ENCODE peak calls at places on chromosomes 3 and 15, in eight cellular contexts. One of them, this sample, is unnamed.

GRCh38 chr3:65128346-65128745 is 440.5 kb upstream of the ADAMTS9 start:
- DNase-seq in hepatocyte: peak; percentile 11
- DNase-seq in left lung: no peak
- DNase-seq in cardiac muscle cell: no peak
- DNase-seq in psoas muscle: no peak
- DNase-seq in heart left ventricle: no peak
- DNase-seq in heart right ventricle: no peak
- DNase-seq in sigmoid colon: no peak
- DNase-seq in this sample: no peak

GRCh38 chr3:98657429-98657828 is 64.0 kb upstream of the CPOX start:
- DNase-seq in hepatocyte: peak; percentile 65
- DNase-seq in left lung: peak; percentile 61
- DNase-seq in cardiac muscle cell: no peak
- DNase-seq in psoas muscle: no peak
- DNase-seq in heart left ventricle: no peak
- DNase-seq in heart right ventricle: peak; percentile 11
- DNase-seq in sigmoid colon: no peak
- DNase-seq in this sample: peak; percentile 9

GRCh38 chr15:101258238-101259144 is 6.6 kb upstream of the CHSY1 start:
- DNase-seq in hepatocyte: peak; percentile 80
- DNase-seq in left lung: peak; percentile 62
- DNase-seq in cardiac muscle cell: peak; percentile 88
- DNase-seq in psoas muscle: no peak
- DNase-seq in heart left ventricle: peak; percentile 69
- DNase-seq in heart right ventricle: peak; percentile 75
- DNase-seq in sigmoid colon: peak; percentile 78
- DNase-seq in this sample: peak; percentile 80

GRCh38 chr15:41494190-41494921 is 682 bp downstream of the ITPKA start:
- DNase-seq in hepatocyte: peak; percentile 69
- DNase-seq in left lung: no peak
- DNase-seq in cardiac muscle cell: no peak
- DNase-seq in psoas muscle: no peak
- DNase-seq in heart left ventricle: no peak
- DNase-seq in heart right ventricle: no peak
- DNase-seq in sigmoid colon: no peak
- DNase-seq in this sample: no peak

GRCh38 chr3:131142580-131142979 is 115.9 kb downstream of the NEK11 start:
- DNase-seq in hepatocyte: no peak
- DNase-seq in left lung: no peak
- DNase-seq in cardiac muscle cell: peak; percentile 25
- DNase-seq in psoas muscle: no peak
- DNase-seq in heart left ventricle: no peak
- DNase-seq in heart right ventricle: no peak
- DNase-seq in sigmoid colon: no peak
- DNase-seq in this sample: peak; percentile 6

GRCh38 chr3:82474711-82475110 is 713.3 kb upstream of the GBE1 start:
- DNase-seq in hepatocyte: no peak
- DNase-seq in left lung: no peak
- DNase-seq in cardiac muscle cell: no peak
- DNase-seq in psoas muscle: no peak
- DNase-seq in heart left ventricle: no peak
- DNase-seq in heart right ventricle: no peak
- DNase-seq in sigmoid colon: no peak
- DNase-seq in this sample: peak; percentile 3

GRCh38 chr3:118972974-118973373 is 61.7 kb downstream of the IGSF11 start:
- DNase-seq in hepatocyte: no peak
- DNase-seq in left lung: no peak
- DNase-seq in cardiac muscle cell: no peak
- DNase-seq in psoas muscle: no peak
- DNase-seq in heart left ventricle: peak; percentile 31
- DNase-seq in heart right ventricle: peak; percentile 45
- DNase-seq in sigmoid colon: peak; percentile 87
- DNase-seq in this sample: no peak

GRCh38 chr3:141052570-141053069 is 1.5 kb downstream of the SPSB4 start:
- DNase-seq in hepatocyte: no peak
- DNase-seq in left lung: no peak
- DNase-seq in cardiac muscle cell: no peak
- DNase-seq in psoas muscle: peak; percentile 75
- DNase-seq in heart left ventricle: peak; percentile 54
- DNase-seq in heart right ventricle: no peak
- DNase-seq in sigmoid colon: no peak
- DNase-seq in this sample: no peak

GRCh38 chr15:65957451-65957850 is 88.2 kb downstream of the RAB11A start:
- DNase-seq in hepatocyte: no peak
- DNase-seq in left lung: no peak
- DNase-seq in cardiac muscle cell: no peak
- DNase-seq in psoas muscle: no peak
- DNase-seq in heart left ventricle: no peak
- DNase-seq in heart right ventricle: no peak
- DNase-seq in sigmoid colon: no peak
- DNase-seq in this sample: no peak

GRCh38 chr3:173993299-173993698 is 595.8 kb downstream of the NLGN1 start:
- DNase-seq in hepatocyte: peak; percentile 10
- DNase-seq in left lung: no peak
- DNase-seq in cardiac muscle cell: peak; percentile 28
- DNase-seq in psoas muscle: no peak
- DNase-seq in heart left ventricle: no peak
- DNase-seq in heart right ventricle: no peak
- DNase-seq in sigmoid colon: no peak
- DNase-seq in this sample: peak; percentile 80

GRCh38 chr3:59131016-59131771 is 81.4 kb upstream of the CFAP20DC start:
- DNase-seq in hepatocyte: no peak
- DNase-seq in left lung: no peak
- DNase-seq in cardiac muscle cell: no peak
- DNase-seq in psoas muscle: no peak
- DNase-seq in heart left ventricle: no peak
- DNase-seq in heart right ventricle: no peak
- DNase-seq in sigmoid colon: no peak
- DNase-seq in this sample: peak; percentile 26

GRCh38 chr3:67437090-67437489 is 217.3 kb downstream of the SUCLG2 start:
- DNase-seq in hepatocyte: peak; percentile 8
- DNase-seq in left lung: no peak
- DNase-seq in cardiac muscle cell: peak; percentile 18
- DNase-seq in psoas muscle: no peak
- DNase-seq in heart left ventricle: no peak
- DNase-seq in heart right ventricle: no peak
- DNase-seq in sigmoid colon: no peak
- DNase-seq in this sample: no peak

GRCh38 chr3:13346481-13347389 is 73.4 kb downstream of the NUP210 start:
- DNase-seq in hepatocyte: no peak
- DNase-seq in left lung: peak; percentile 38
- DNase-seq in cardiac muscle cell: no peak
- DNase-seq in psoas muscle: peak; percentile 77
- DNase-seq in heart left ventricle: peak; percentile 30
- DNase-seq in heart right ventricle: peak; percentile 27
- DNase-seq in sigmoid colon: no peak
- DNase-seq in this sample: no peak

GRCh38 chr15:41806291-41807181 is 21.4 kb upstream of the JMJD7 start:
- DNase-seq in hepatocyte: no peak
- DNase-seq in left lung: peak; percentile 57
- DNase-seq in cardiac muscle cell: no peak
- DNase-seq in psoas muscle: no peak
- DNase-seq in heart left ventricle: no peak
- DNase-seq in heart right ventricle: peak; percentile 28
- DNase-seq in sigmoid colon: peak; percentile 58
- DNase-seq in this sample: no peak

GRCh38 chr3:159839561-159840379 is 148.9 kb upstream of the IL12A start:
- DNase-seq in hepatocyte: peak; percentile 32
- DNase-seq in left lung: no peak
- DNase-seq in cardiac muscle cell: no peak
- DNase-seq in psoas muscle: peak; percentile 56
- DNase-seq in heart left ventricle: peak; percentile 41
- DNase-seq in heart right ventricle: no peak
- DNase-seq in sigmoid colon: peak; percentile 76
- DNase-seq in this sample: no peak

GRCh38 chr3:61464785-61465184 is 96.6 kb upstream of the PTPRG start:
- DNase-seq in hepatocyte: no peak
- DNase-seq in left lung: no peak
- DNase-seq in cardiac muscle cell: no peak
- DNase-seq in psoas muscle: no peak
- DNase-seq in heart left ventricle: no peak
- DNase-seq in heart right ventricle: no peak
- DNase-seq in sigmoid colon: no peak
- DNase-seq in this sample: no peak

GRCh38 chr3:127777861-127778711 is 44.2 kb downstream of the MGLL start:
- DNase-seq in hepatocyte: peak; percentile 44
- DNase-seq in left lung: no peak
- DNase-seq in cardiac muscle cell: no peak
- DNase-seq in psoas muscle: peak; percentile 13
- DNase-seq in heart left ventricle: no peak
- DNase-seq in heart right ventricle: no peak
- DNase-seq in sigmoid colon: no peak
- DNase-seq in this sample: no peak

GRCh38 chr3:119681279-119681678 is 4.1 kb upstream of the COX17 start:
- DNase-seq in hepatocyte: peak; percentile 56
- DNase-seq in left lung: no peak
- DNase-seq in cardiac muscle cell: peak; percentile 65
- DNase-seq in psoas muscle: no peak
- DNase-seq in heart left ventricle: no peak
- DNase-seq in heart right ventricle: no peak
- DNase-seq in sigmoid colon: no peak
- DNase-seq in this sample: peak; percentile 68

GRCh38 chr3:8709801-8710524 is 23.6 kb upstream of the CAV3 start:
- DNase-seq in hepatocyte: no peak
- DNase-seq in left lung: no peak
- DNase-seq in cardiac muscle cell: no peak
- DNase-seq in psoas muscle: no peak
- DNase-seq in heart left ventricle: no peak
- DNase-seq in heart right ventricle: no peak
- DNase-seq in sigmoid colon: no peak
- DNase-seq in this sample: no peak

GRCh38 chr3:144774897-144775296 is 803.3 kb downstream of the DIPK2A start:
- DNase-seq in hepatocyte: no peak
- DNase-seq in left lung: no peak
- DNase-seq in cardiac muscle cell: no peak
- DNase-seq in psoas muscle: no peak
- DNase-seq in heart left ventricle: no peak
- DNase-seq in heart right ventricle: no peak
- DNase-seq in sigmoid colon: no peak
- DNase-seq in this sample: peak; percentile 60

GRCh38 chr15:69758810-69759410 is 306.3 kb downstream of the RPLP1 start:
- DNase-seq in hepatocyte: no peak
- DNase-seq in left lung: peak; percentile 52
- DNase-seq in cardiac muscle cell: peak; percentile 84
- DNase-seq in psoas muscle: no peak
- DNase-seq in heart left ventricle: peak; percentile 44
- DNase-seq in heart right ventricle: peak; percentile 23
- DNase-seq in sigmoid colon: no peak
- DNase-seq in this sample: peak; percentile 19

GRCh38 chr3:109339186-109339585 is 1.8 kb upstream of the DPPA4 start:
- DNase-seq in hepatocyte: no peak
- DNase-seq in left lung: no peak
- DNase-seq in cardiac muscle cell: no peak
- DNase-seq in psoas muscle: no peak
- DNase-seq in heart left ventricle: no peak
- DNase-seq in heart right ventricle: no peak
- DNase-seq in sigmoid colon: no peak
- DNase-seq in this sample: no peak

GRCh38 chr3:163951397-163951987 is 1126.8 kb downstream of the SI start:
- DNase-seq in hepatocyte: peak; percentile 13
- DNase-seq in left lung: no peak
- DNase-seq in cardiac muscle cell: no peak
- DNase-seq in psoas muscle: no peak
- DNase-seq in heart left ventricle: no peak
- DNase-seq in heart right ventricle: no peak
- DNase-seq in sigmoid colon: no peak
- DNase-seq in this sample: peak; percentile 0

DNA sequence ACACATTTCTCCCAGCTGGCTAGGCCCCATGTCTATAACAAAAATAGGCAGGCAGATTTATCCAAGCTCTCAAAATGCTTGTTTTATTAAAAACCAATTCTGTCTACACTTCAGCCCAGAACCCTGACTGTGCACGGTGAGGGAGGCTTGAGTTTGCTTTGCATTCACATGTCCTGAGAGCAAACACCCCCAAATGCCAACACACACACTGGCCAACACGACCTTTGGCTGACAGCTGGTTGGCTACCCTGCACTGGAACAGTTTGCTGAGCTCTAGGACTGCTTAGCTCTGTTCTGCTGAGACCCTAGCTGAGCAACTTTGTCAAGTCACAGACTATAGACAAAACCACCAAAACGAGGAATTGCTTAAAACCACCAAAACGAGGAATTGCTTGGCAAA is 3.6 kb downstream of the STIMATE start:
- DNase-seq in hepatocyte: no peak
- DNase-seq in left lung: no peak
- DNase-seq in cardiac muscle cell: no peak
- DNase-seq in psoas muscle: no peak
- DNase-seq in heart left ventricle: no peak
- DNase-seq in heart right ventricle: no peak
- DNase-seq in sigmoid colon: no peak
- DNase-seq in this sample: no peak
- TF ChIP-seq CTCF in hepatocyte: no peak
- TF ChIP-seq CTCF in left lung: no peak
- TF ChIP-seq CTCF in cardiac muscle cell: no peak
- TF ChIP-seq CTCF in psoas muscle: no peak
- TF ChIP-seq CTCF in heart left ventricle: no peak
- TF ChIP-seq CTCF in heart right ventricle: no peak
- TF ChIP-seq CTCF in sigmoid colon: no peak
- TF ChIP-seq CTCF in this sample: no peak

GRCh38 chr15:67850336-67850735 is 10.5 kb upstream of the RNU6-1 start:
- DNase-seq in hepatocyte: no peak
- DNase-seq in left lung: no peak
- DNase-seq in cardiac muscle cell: no peak
- DNase-seq in psoas muscle: no peak
- DNase-seq in heart left ventricle: no peak
- DNase-seq in heart right ventricle: no peak
- DNase-seq in sigmoid colon: no peak
- DNase-seq in this sample: no peak
- H3K4me3 ChIP-seq in hepatocyte: no peak overlapping the region
- H3K4me3 ChIP-seq in left lung: no peak overlapping the region
- H3K4me3 ChIP-seq in cardiac muscle cell: no peak overlapping the region
- H3K4me3 ChIP-seq in psoas muscle: no peak overlapping the region
- H3K4me3 ChIP-seq in heart left ventricle: no peak overlapping the region
- H3K4me3 ChIP-seq in heart right ventricle: no peak overlapping the region
- H3K4me3 ChIP-seq in sigmoid colon: no peak overlapping the region
- H3K4me3 ChIP-seq in this sample: no peak overlapping the region

DNA sequence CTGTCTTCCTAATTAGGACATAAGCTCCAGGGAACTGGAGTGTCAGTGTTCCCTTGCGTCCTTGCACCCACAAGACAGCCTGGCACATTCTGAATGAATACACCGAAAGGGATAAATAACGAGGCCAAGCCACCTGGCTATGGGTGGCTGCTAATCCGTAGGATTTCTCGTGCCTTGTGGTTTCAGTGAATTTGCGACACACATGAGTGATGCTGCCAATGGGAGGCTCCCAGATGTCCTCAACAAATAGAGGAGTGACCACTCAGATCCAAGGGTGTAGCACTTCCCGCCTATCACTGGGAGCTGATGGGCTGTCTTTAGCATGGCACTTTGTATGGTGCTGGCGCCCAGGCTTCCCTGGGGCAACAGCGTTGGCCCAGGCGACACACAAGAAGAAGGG is 43.4 kb downstream of the APBA2 start:
- DNase-seq in hepatocyte: no peak
- DNase-seq in left lung: no peak
- DNase-seq in cardiac muscle cell: no peak
- DNase-seq in psoas muscle: no peak
- DNase-seq in heart left ventricle: no peak
- DNase-seq in heart right ventricle: no peak
- DNase-seq in sigmoid colon: peak; percentile 20
- DNase-seq in this sample: no peak
- TF ChIP-seq CTCF in hepatocyte: no peak
- TF ChIP-seq CTCF in left lung: no peak
- TF ChIP-seq CTCF in cardiac muscle cell: no peak
- TF ChIP-seq CTCF in psoas muscle: no peak
- TF ChIP-seq CTCF in heart left ventricle: no peak
- TF ChIP-seq CTCF in heart right ventricle: no peak
- TF ChIP-seq CTCF in sigmoid colon: no peak
- TF ChIP-seq CTCF in this sample: no peak

GRCh38 chr3:184635774-184636173 is 74.2 kb downstream of the EPHB3 start:
- DNase-seq in hepatocyte: no peak
- DNase-seq in left lung: no peak
- DNase-seq in cardiac muscle cell: no peak
- DNase-seq in psoas muscle: peak; percentile 30
- DNase-seq in heart left ventricle: no peak
- DNase-seq in heart right ventricle: no peak
- DNase-seq in sigmoid colon: no peak
- DNase-seq in this sample: no peak
- H3K4me3 ChIP-seq in hepatocyte: no peak overlapping the region
- H3K4me3 ChIP-seq in left lung: no peak overlapping the region
- H3K4me3 ChIP-seq in cardiac muscle cell: no peak overlapping the region
- H3K4me3 ChIP-seq in psoas muscle: no peak overlapping the region
- H3K4me3 ChIP-seq in heart left ventricle: no peak overlapping the region
- H3K4me3 ChIP-seq in heart right ventricle: no peak overlapping the region
- H3K4me3 ChIP-seq in sigmoid colon: no peak overlapping the region
- H3K4me3 ChIP-seq in this sample: no peak overlapping the region

This sample was measured in fibroblast of mammary gland.